ENCODE peak calls at places on chromosomes 16 and 17, in five cellular contexts. K, C, R, G and D are unnamed samples.

GRCh38 chr17:33520404-33521032 is 227.4 kb upstream of the ASIC2 start:
- DNase-seq in K (no peak), C (peak; percentile 95), R (peak; percentile 12), G (no peak), D (no peak)

GRCh38 chr17:56754523-56755208 is 79.1 kb downstream of the C17orf67 start:
- DNase-seq in K (no peak), C (no peak), R (peak; percentile 38), G (no peak), D (no peak)

GRCh38 chr16:57667526-57668258 is 414 bp upstream of the ADGRG3 start:
- DNase-seq in K (peak; percentile 93), C (peak; percentile 75), R (no peak), G (no peak), D (no peak)

GRCh38 chr16:77977336-77977735 is 45.0 kb upstream of the CLEC3A start:
- DNase-seq in K (no peak), C (no peak), R (no peak), G (no peak), D (no peak)

GRCh38 chr16:86975445-86975844 is 341.7 kb downstream of the C16orf95 start:
- DNase-seq in K (no peak), C (peak; percentile 68), R (peak; percentile 76), G (peak; percentile 89), D (no peak)

GRCh38 chr17:80426671-80427326 is 11.8 kb downstream of the ENDOV start:
- DNase-seq in K (peak; percentile 79), C (peak; percentile 97), R (peak; percentile 90), G (peak; percentile 29), D (peak; percentile 79)

GRCh38 chr17:37465058-37465616 is 24.6 kb upstream of the DUSP14 start:
- DNase-seq in K (no peak), C (no peak), R (no peak), G (no peak), D (no peak)

GRCh38 chr16:54421220-54421619 is 134.6 kb upstream of the IRX3 start:
- DNase-seq in K (no peak), C (no peak), R (no peak), G (no peak), D (no peak)

GRCh38 chr16:30354423-30355143 is 525 bp downstream of the CD2BP2 start:
- DNase-seq in K (peak; percentile 55), C (no peak), R (no peak), G (no peak), D (no peak)

GRCh38 chr16:56748826-56749225 is 18.9 kb downstream of the NUP93 start:
- DNase-seq in K (no peak), C (no peak), R (no peak), G (no peak), D (no peak)

GRCh38 chr16:3748307-3748706 is 31.0 kb upstream of the TRAP1 start:
- DNase-seq in K (no peak), C (no peak), R (no peak), G (no peak), D (peak; percentile 56)

GRCh38 chr16:67857547-67858233 is 10.2 kb upstream of the CENPT start:
- DNase-seq in K (peak; percentile 86), C (no peak), R (peak; percentile 75), G (no peak), D (peak; percentile 91)

GRCh38 chr17:2400474-2400866 is 390 bp downstream of the MNT start:
- DNase-seq in K (peak; percentile 82), C (peak; percentile 81), R (no peak), G (no peak), D (peak; percentile 83)

GRCh38 chr17:51000835-51001638 is 119.6 kb downstream of the SPAG9 start:
- DNase-seq in K (no peak), C (no peak), R (peak; percentile 31), G (peak; percentile 61), D (no peak)

GRCh38 chr16:56013962-56014552 is 138.9 kb upstream of the CES5A start:
- DNase-seq in K (peak; percentile 75), C (peak; percentile 91), R (peak; percentile 4), G (peak; percentile 4), D (no peak)

GRCh38 chr17:72539981-72540897 is 419.4 kb downstream of the SOX9 start:
- DNase-seq in K (peak; percentile 75), C (peak; percentile 98), R (peak; percentile 97), G (peak; percentile 45), D (peak; percentile 77)

GRCh38 chr17:78808106-78808635 is 26.1 kb upstream of the CYTH1 start:
- DNase-seq in K (no peak), C (no peak), R (no peak), G (no peak), D (no peak)

GRCh38 chr17:62876664-62877411 is 68.7 kb upstream of the MARCHF10 start:
- DNase-seq in K (no peak), C (no peak), R (no peak), G (no peak), D (no peak)

GRCh38 chr17:59219992-59220327 is 351 bp upstream of the GDPD1 start:
- DNase-seq in K (no peak), C (no peak), R (no peak), G (no peak), D (no peak)
- TF ChIP-seq POLR2A in K (no peak), C (no peak), R (no peak), G (no peak), D (no peak)

GRCh38 chr17:38967290-38967738 is at the start of gene FBXO47:
- DNase-seq in K (peak; percentile 90), C (peak; percentile 92), R (peak; percentile 43), G (no peak), D (peak; percentile 97)
- TF ChIP-seq POLR2A in K (peak; percentile 40), C (peak; percentile 34), R (peak; percentile 39), G (no peak), D (peak; percentile 14)

GRCh38 chr17:27807567-27808470 is 7.5 kb upstream of the NOS2 start:
- DNase-seq in K (no peak), C (no peak), R (no peak), G (no peak), D (no peak)
- TF ChIP-seq POLR2A in K (no peak), C (no peak), R (no peak), G (no peak), D (no peak)

DNA sequence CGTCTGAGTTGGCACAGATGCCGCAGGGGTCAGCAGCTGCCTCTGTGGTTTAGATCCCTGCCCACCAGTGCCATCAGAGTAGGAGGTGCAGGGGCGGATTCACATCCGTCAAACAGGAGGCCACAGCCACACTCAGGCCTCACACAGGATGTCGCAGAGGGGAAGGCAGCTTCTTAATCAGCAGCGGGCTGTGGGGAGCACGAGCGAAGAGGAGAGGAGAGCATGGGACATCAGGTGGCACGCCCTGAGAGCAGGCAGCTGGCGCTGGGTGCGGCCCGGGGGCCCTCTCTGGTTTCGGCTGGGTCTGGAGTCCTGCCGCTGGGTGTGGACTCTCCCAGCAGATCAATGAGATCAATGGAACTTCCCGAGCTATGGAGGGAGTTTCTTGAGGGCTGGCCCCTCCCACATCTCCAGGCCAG is 9.6 kb downstream of the LLGL2 start:
- DNase-seq in K (no peak), C (no peak), R (no peak), G (no peak), D (no peak)
- TF ChIP-seq POLR2A in K (no peak), C (no peak), R (no peak), G (no peak), D (no peak)

DNA sequence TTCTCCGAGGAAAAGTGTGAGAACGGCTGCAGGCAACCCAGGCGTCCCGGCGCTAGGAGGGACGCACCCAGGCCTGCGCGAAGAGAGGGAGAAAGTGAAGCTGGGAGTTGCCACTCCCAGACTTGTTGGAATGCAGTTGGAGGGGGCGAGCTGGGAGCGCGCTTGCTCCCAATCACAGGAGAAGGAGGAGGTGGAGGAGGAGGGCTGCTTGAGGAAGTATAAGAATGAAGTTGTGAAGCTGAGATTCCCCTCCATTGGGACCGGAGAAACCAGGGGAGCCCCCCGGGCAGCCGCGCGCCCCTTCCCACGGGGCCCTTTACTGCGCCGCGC is at the start of gene ERBB2:
- DNase-seq in K (no peak), C (peak; percentile 67), R (peak; percentile 74), G (peak; percentile 57), D (peak; percentile 91)
- TF ChIP-seq POLR2A in K (peak; percentile 42), C (no peak), R (peak; percentile 75), G (peak; percentile 66), D (peak; percentile 45)